ENCODE peak calls at places on chromosomes 11 and 22, in five cellular contexts. V, T, X, O and D are unnamed samples.

GRCh38 chr11:35211952-35212351 is 73.0 kb downstream of the CD44 start:
- DNase-seq in V (no peak), T (no peak), X (no peak), O (no peak), D (no peak)

GRCh38 chr11:135075740-135076139 is 663.7 kb upstream of the B3GAT1 start:
- DNase-seq in V (peak), T (no peak), X (peak), O (no peak), D (no peak)

GRCh38 chr11:19116315-19116970 is 525 bp upstream of the ZDHHC13 start:
- DNase-seq in V (no peak), T (no peak), X (peak), O (no peak), D (no peak)

GRCh38 chr11:18393581-18394299 is 623 bp upstream of the LDHA start:
- DNase-seq in V (no peak), T (no peak), X (no peak), O (no peak), D (no peak)

GRCh38 chr11:120089036-120090001 is 48.6 kb downstream of the TRIM29 start:
- DNase-seq in V (no peak), T (no peak), X (no peak), O (no peak), D (no peak)

GRCh38 chr11:73597340-73597955 is 464 bp downstream of the FAM168A start:
- DNase-seq in V (no peak), T (no peak), X (no peak), O (no peak), D (no peak)

GRCh38 chr11:30586251-30587144 is at the start of gene MPPED2:
- DNase-seq in V (no peak), T (no peak), X (no peak), O (no peak), D (no peak)

GRCh38 chr11:11519184-11519583 is 102.6 kb downstream of the GALNT18 start:
- DNase-seq in V (no peak), T (no peak), X (no peak), O (no peak), D (no peak)

GRCh38 chr11:122098223-122098980 is 17.6 kb downstream of the BLID start:
- DNase-seq in V (no peak), T (no peak), X (no peak), O (no peak), D (no peak)
- H3K4me3 ChIP-seq in V (peak), T (peak), X (no peak), O (peak), D (peak)

GRCh38 chr22:20979940-20980453 is 2.1 kb upstream of the LZTR1 start:
- DNase-seq in V (no peak), T (no peak), X (no peak), O (no peak), D (no peak)
- H3K4me3 ChIP-seq in V (no peak), T (peak), X (no peak), O (peak), D (peak)

GRCh38 chr22:39560127-39560526 is 10.4 kb upstream of the CACNA1I start:
- DNase-seq in V (no peak), T (no peak), X (no peak), O (no peak), D (no peak)

GRCh38 chr22:39559456-39560105 is 11.0 kb upstream of the CACNA1I start:
- DNase-seq in V (no peak), T (no peak), X (no peak), O (no peak), D (no peak)

GRCh38 chr22:39556970-39557811 is 13.4 kb upstream of the CACNA1I start:
- DNase-seq in V (peak), T (no peak), X (no peak), O (no peak), D (no peak)

GRCh38 chr22:39558950-39559349 is 11.6 kb upstream of the CACNA1I start:
- DNase-seq in V (no peak), T (no peak), X (no peak), O (no peak), D (no peak)

DNA sequence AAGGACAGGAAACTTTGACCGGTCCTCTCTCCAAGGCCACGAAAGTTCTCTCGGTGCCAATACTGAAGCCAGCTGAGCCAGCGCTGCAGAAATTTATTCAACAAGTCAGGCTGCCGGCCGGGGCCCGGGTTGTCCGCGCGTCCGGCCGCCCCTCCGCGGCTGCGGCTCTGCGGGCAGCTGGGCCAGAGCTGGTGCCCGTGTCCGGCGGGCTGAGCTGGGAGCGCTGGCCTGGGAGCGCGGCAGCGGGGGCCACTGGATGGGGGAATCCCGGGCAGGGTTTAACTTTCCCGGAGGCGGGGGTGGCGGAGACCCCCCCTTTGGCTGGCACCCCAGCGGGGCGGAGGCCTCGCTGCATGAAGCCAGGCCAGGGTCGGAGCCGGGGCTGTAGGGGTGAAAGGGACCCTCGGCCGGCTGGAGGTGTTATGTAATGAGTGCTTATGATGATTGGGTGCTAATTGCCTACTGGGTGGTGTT is 12.3 kb upstream of the CACNA1I start:
- DNase-seq in V (no peak), T (no peak), X (no peak), O (no peak), D (no peak)
- H3K4me3 ChIP-seq in V (no peak), T (no peak), X (no peak), O (no peak), D (no peak)

GRCh38 chr11:64620286-64620962 is 29.4 kb downstream of the SLC22A12 start:
- DNase-seq in V (no peak), T (no peak), X (no peak), O (no peak), D (no peak)
- H3K4me3 ChIP-seq in V (no peak), T (no peak), X (no peak), O (no peak), D (no peak)

DNA sequence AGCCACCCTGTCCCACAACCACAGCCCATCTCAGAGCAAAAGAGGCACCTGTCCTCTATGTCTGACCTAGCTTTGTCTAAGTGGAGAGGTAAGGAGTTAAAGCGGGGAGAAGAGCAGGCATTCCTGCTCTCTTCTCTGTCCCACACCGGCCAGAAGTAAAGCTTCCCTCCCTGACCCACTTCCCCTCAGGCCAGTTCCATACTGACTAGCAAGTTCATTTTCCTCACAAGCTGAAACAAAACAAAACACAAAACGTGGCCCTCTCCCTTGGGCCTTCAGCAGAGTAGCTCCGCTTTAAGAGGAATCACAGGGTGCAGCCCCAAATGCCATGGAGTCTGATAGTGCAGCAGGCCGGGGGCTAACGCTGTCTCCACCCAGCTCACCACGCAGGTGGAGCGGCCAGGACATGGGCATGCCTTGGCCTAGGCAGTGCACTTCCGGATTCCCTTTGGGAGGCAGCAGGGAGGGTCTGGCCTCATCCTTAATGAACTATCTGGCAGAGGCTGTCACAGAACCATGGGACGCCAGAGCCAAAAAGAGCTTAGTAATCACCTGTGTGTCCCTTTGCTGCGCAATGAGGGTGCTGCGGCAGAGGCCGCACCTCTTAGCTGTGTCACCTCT is 34.0 kb downstream of the FLI1 start:
- DNase-seq in V (no peak), T (no peak), X (no peak), O (no peak), D (no peak)
- H3K4me3 ChIP-seq in V (no peak), T (no peak), X (no peak), O (no peak), D (no peak)